ENCODE peak calls at places on chromosomes 11 and 22, in four cellular contexts. F is RWPE1, J is mesothelial cell of epicardium, R is fibroblast of pulmonary artery. B is an unnamed sample.

GRCh38 chr11:57312511-57313021 is 12.2 kb downstream of the TNKS1BP1 start:
- DNase-seq in F (no peak), J (no peak), R (no peak), B (no peak)

GRCh38 chr11:15903246-15903645 is 453.1 kb downstream of the SOX6 start:
- DNase-seq in J (no peak), R (no peak), F (peak), B (no peak)

GRCh38 chr22:48417143-48418070 is 1410.3 kb downstream of the BRD1 start:
- DNase-seq in F (no peak), J (no peak), R (no peak), B (no peak)

GRCh38 chr11:2562181-2562581 is 117.4 kb downstream of the KCNQ1 start:
- DNase-seq in F (no peak), J (no peak), R (no peak), B (no peak)

GRCh38 chr11:43987384-43988039 is 45.1 kb downstream of the C11orf96 start:
- DNase-seq in F (no peak), R (peak), J (no peak), B (no peak)

GRCh38 chr22:28075260-28075981 is 156.4 kb upstream of the PITPNB start:
- DNase-seq in R (peak), J (no peak), F (peak), B (no peak)

GRCh38 chr11:44839458-44840084 is 111.1 kb downstream of the TP53I11 start:
- DNase-seq in R (no peak), J (no peak), F (no peak), B (no peak)

GRCh38 chr11:65558785-65559509 is 788 bp upstream of the LTBP3 start:
- DNase-seq in J (no peak), R (peak), F (no peak), B (no peak)

GRCh38 chr11:37995886-37996285 is 1397.8 kb upstream of the RAG2 start:
- DNase-seq in R (no peak), J (no peak), F (no peak), B (no peak)

GRCh38 chr11:94328587-94329080 is 24.3 kb downstream of the IZUMO1R start:
- DNase-seq in F (no peak), J (no peak), R (no peak), B (no peak)

GRCh38 chr11:94326947-94327346 is 22.6 kb downstream of the IZUMO1R start:
- DNase-seq in J (no peak), F (no peak), R (no peak), B (no peak)

GRCh38 chr11:94329501-94329900 is 25.1 kb downstream of the IZUMO1R start:
- DNase-seq in F (no peak), R (no peak), J (no peak), B (no peak)

GRCh38 chr11:94322501-94322900 is 18.1 kb downstream of the IZUMO1R start:
- DNase-seq in F (no peak), J (no peak), R (no peak), B (no peak)

DNA sequence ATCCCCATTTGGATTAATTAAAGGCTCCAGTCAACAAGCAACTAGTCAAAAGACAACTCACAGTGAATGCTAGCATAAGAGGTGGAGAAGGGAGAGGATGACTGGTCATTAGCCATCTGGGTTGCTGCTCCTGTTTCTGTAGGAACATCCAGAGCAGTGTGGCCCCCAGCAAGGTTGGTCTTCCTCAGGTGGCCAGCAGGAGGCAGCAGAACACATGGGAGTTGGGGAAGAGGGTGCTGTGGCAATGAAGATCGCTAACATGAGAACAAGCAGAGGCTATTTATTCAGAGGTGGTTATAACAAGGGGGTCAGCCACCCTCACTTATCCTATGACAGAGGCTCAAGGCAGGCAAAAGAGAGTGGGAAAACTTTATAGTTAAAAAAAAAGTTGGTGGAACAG is 21.3 kb downstream of the IZUMO1R start:
- DNase-seq in F (no peak), R (peak), J (no peak), B (no peak)
- TF ChIP-seq CTCF in F (no peak), R (peak), J (peak), B (peak)

DNA sequence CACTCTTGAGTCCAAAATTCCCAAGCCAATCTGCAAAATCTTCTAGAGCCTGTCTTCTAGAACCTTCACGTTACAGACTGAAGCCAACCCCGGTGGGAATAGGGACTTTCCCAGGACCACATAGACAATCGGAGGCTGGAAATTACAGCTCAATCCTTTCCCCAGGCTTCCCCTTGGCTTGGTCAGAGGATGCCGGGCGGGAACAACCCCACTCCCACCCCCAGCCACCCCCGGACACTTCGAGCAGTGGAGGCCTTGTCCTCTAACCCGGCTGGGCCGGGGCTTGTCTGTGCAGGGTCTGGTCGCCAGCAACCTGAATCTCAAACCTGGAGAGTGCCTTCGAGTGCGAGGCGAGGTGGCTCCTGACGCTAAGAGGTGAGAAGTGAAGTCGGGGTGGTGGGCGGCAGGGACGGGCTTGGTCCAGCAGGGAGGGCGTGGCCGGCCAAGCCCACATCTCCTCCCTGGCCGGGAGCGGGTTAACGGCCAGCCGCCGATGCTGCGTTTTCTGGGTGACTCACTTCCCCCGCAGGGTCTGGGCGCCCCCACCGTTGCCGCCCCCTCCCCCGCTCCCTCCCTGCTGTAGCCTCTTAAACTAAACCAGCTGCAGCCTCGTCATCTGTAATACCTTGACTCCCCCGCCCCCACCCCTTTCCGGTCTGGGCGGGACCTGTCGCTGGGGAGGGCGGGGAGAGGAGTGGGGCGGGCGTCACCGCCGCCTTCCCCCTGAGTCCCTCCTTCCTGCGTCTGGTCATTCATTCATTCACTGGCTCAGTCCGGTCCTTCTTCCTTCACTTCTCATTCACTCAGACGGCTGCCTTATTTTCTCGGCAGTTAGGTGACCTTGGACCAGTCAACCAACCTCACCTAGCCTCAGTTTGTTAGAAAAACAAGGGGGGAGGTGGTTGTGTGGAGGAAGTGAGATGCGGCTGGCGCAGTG is 1.5 kb downstream of the LGALS1 start:
- DNase-seq in J (peak), R (peak), F (peak), B (peak)
- TF ChIP-seq CTCF in J (no peak), R (no peak), F (no peak), B (no peak)

GRCh38 chr11:61791737-61792309 is 576 bp downstream of the TMEM258 start:
- DNase-seq in F (peak), R (peak), J (peak), B (no peak)
- TF ChIP-seq CTCF in F (no peak), R (no peak), J (peak), B (peak)

DNA sequence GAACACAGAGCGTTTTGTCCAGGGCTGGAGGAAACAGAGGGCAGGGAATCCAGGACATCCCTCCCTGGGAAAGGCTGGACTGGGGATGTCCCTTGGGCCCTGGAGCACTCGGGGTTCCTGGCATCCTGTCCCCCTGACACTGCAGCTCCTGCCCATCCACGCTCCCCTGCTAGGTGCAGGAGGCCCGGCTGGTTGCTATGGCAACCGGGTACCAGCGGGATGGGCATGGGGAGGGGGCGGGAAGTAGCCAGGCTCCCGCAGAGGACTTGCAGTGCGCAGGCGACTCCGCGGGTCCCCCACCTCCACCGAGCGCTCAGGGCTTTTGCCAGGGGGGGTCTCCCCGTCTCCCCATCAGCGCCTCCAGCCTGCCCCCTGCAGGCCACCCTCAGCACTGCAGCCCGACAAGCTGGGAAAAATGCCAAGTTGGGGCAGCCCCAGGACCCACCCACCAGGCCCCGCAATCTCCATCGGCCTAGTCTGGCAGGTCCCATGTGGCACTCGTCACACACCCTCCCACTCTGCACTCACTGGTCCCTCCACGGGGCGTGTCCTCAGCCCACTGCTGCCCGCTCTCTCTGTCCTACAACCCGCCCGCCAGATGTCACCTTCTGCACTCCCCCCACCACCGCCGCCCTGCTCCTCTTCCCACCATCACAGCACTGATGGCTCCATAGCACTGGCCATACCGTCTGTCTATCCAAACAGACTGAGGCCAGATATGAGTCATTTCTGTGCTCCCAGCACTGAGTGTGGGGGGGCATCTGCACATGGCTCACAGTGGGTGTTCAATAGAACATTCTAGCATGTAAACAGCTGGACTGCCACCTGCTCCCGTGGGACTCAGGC is 31.5 kb downstream of the KIAA0930 start:
- DNase-seq in F (peak), R (peak), J (no peak), B (no peak)
- TF ChIP-seq CTCF in F (peak), R (peak), J (peak), B (peak)

DNA sequence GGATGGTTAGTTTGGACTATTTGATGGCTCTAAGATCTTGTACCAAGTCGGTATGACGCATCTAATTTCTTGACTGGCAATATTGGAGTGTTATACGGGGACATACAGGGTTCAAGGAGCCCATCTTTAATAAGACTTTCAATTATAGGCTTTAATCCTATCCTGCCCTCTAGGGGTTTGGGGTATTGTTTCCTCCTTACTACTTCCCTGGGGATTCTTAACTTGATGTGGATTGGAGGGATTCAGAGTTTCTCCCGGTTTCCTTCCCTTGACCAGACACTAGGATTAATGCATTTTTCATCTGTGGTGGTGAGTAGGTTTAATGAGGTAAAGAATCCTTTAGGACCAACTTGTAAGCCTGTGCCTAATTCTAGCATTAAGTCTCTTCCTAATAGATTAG is 18.8 kb downstream of the CYP2D6 start:
- DNase-seq in R (no peak), F (no peak), J (no peak), B (no peak)
- TF ChIP-seq CTCF in R (no peak), F (no peak), J (no peak), B (no peak)

GRCh38 chr11:94762208-94762607 is 5.9 kb upstream of the AMOTL1 start:
- DNase-seq in J (no peak), F (peak), R (no peak), B (no peak)
- TF ChIP-seq CTCF in J (no peak), F (peak), R (peak), B (peak)

DNA sequence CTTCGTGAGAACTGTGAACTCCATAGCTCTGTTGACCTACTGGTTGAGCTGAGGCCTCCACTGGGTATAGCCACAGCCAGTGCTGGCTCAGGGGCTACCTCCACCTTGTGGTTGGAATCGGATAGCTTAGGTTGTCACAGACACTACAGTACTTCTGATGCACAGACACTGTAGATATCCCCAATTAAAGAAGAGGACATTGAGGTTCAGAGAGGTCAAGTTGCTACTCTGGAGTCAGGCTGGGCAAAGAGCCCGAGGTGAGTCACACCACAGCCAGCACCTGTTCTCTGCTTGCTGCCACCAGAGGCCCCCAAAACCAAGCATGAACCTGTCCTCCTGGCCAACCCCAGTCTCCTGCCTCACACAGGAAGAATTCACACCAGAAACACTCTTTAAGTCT is 5.4 kb downstream of the UFD1 start:
- DNase-seq in F (no peak), R (no peak), J (no peak), B (no peak)
- TF ChIP-seq CTCF in F (no peak), R (peak), J (no peak), B (peak)

B was measured in type B pancreatic cell.